ENCODE peak calls at places on chromosomes 3 and 15, in six cellular contexts. One of them, this sample, is unnamed.

GRCh38 chr15:54816406-54816805 is 380.3 kb downstream of the RSL24D1 start:
- DNase-seq in HepG2: no peak
- DNase-seq in K562: no peak
- DNase-seq in GM12891: no peak
- DNase-seq in H1: no peak
- DNase-seq in GM12878: no peak
- DNase-seq in this sample: no peak

GRCh38 chr3:170811515-170811914 is 58.5 kb downstream of the RPL22L1 start:
- DNase-seq in HepG2: no peak
- DNase-seq in K562: no peak
- DNase-seq in GM12891: no peak
- DNase-seq in H1: no peak
- DNase-seq in GM12878: no peak
- DNase-seq in this sample: no peak

GRCh38 chr3:171285287-171285686 is 174.9 kb downstream of the TNIK start:
- DNase-seq in HepG2: no peak
- DNase-seq in K562: no peak
- DNase-seq in GM12891: no peak
- DNase-seq in H1: no peak
- DNase-seq in GM12878: peak
- DNase-seq in this sample: no peak

GRCh38 chr3:59052803-59053411 is 3.1 kb upstream of the CFAP20DC start:
- DNase-seq in HepG2: peak
- DNase-seq in K562: no peak
- DNase-seq in GM12891: peak
- DNase-seq in H1: no peak
- DNase-seq in GM12878: no peak
- DNase-seq in this sample: no peak

GRCh38 chr3:117898722-117899121 is 1135.9 kb downstream of the IGSF11 start:
- DNase-seq in HepG2: peak
- DNase-seq in K562: peak
- DNase-seq in GM12891: no peak
- DNase-seq in H1: no peak
- DNase-seq in GM12878: no peak
- DNase-seq in this sample: no peak

GRCh38 chr3:10467904-10468610 is 37.3 kb downstream of the ATP2B2 start:
- DNase-seq in HepG2: no peak
- DNase-seq in K562: no peak
- DNase-seq in GM12891: no peak
- DNase-seq in H1: no peak
- DNase-seq in GM12878: no peak
- DNase-seq in this sample: no peak

GRCh38 chr3:27509376-27509775 is 25.2 kb upstream of the SLC4A7 start:
- DNase-seq in HepG2: no peak
- DNase-seq in K562: no peak
- DNase-seq in GM12891: no peak
- DNase-seq in H1: no peak
- DNase-seq in GM12878: no peak
- DNase-seq in this sample: no peak

GRCh38 chr3:197949191-197949766 is 711 bp upstream of the RPL35A start:
- DNase-seq in HepG2: no peak
- DNase-seq in K562: no peak
- DNase-seq in GM12891: no peak
- DNase-seq in H1: no peak
- DNase-seq in GM12878: no peak
- DNase-seq in this sample: no peak

GRCh38 chr3:121431717-121432517 is 113.9 kb downstream of the POLQ start:
- DNase-seq in HepG2: peak
- DNase-seq in K562: no peak
- DNase-seq in GM12891: peak
- DNase-seq in H1: no peak
- DNase-seq in GM12878: peak
- DNase-seq in this sample: peak

GRCh38 chr3:48400824-48401433 is 28.9 kb downstream of the FBXW12 start:
- DNase-seq in HepG2: peak
- DNase-seq in K562: peak
- DNase-seq in GM12891: peak
- DNase-seq in H1: peak
- DNase-seq in GM12878: peak
- DNase-seq in this sample: peak

GRCh38 chr15:54941417-54941816 is 255.3 kb downstream of the RSL24D1 start:
- DNase-seq in HepG2: no peak
- DNase-seq in K562: no peak
- DNase-seq in GM12891: no peak
- DNase-seq in H1: no peak
- DNase-seq in GM12878: no peak
- DNase-seq in this sample: no peak

GRCh38 chr3:79314962-79315361 is 452.8 kb downstream of the ROBO1 start:
- DNase-seq in HepG2: no peak
- DNase-seq in K562: no peak
- DNase-seq in GM12891: no peak
- DNase-seq in H1: no peak
- DNase-seq in GM12878: no peak
- DNase-seq in this sample: no peak

GRCh38 chr3:129060276-129061076 is at the start of gene GP9:
- DNase-seq in HepG2: no peak
- DNase-seq in K562: no peak
- DNase-seq in GM12891: no peak
- DNase-seq in H1: no peak
- DNase-seq in GM12878: no peak
- DNase-seq in this sample: no peak

GRCh38 chr3:134463676-134464611 is 21.8 kb downstream of the ANAPC13 start:
- DNase-seq in HepG2: no peak
- DNase-seq in K562: no peak
- DNase-seq in GM12891: no peak
- DNase-seq in H1: peak
- DNase-seq in GM12878: no peak
- DNase-seq in this sample: no peak

GRCh38 chr15:58179206-58179605 is 41.0 kb downstream of the AQP9 start:
- DNase-seq in HepG2: no peak
- DNase-seq in K562: peak
- DNase-seq in GM12891: no peak
- DNase-seq in H1: no peak
- DNase-seq in GM12878: no peak
- DNase-seq in this sample: no peak

GRCh38 chr15:91186892-91187644 is 87.0 kb downstream of the SV2B start:
- DNase-seq in HepG2: peak
- DNase-seq in K562: no peak
- DNase-seq in GM12891: no peak
- DNase-seq in H1: no peak
- DNase-seq in GM12878: no peak
- DNase-seq in this sample: no peak

GRCh38 chr3:51045006-51045405 is 340.1 kb upstream of the MANF start:
- DNase-seq in HepG2: no peak
- DNase-seq in K562: no peak
- DNase-seq in GM12891: no peak
- DNase-seq in H1: no peak
- DNase-seq in GM12878: no peak
- DNase-seq in this sample: no peak

GRCh38 chr15:80878242-80878866 is 99.2 kb downstream of the CEMIP start:
- DNase-seq in HepG2: no peak
- DNase-seq in K562: no peak
- DNase-seq in GM12891: no peak
- DNase-seq in H1: no peak
- DNase-seq in GM12878: no peak
- DNase-seq in this sample: no peak

GRCh38 chr15:74564182-74564581 is 23.2 kb downstream of the ARID3B start:
- DNase-seq in HepG2: no peak
- DNase-seq in K562: no peak
- DNase-seq in GM12891: no peak
- DNase-seq in H1: no peak
- DNase-seq in GM12878: no peak
- DNase-seq in this sample: no peak

GRCh38 chr3:54628888-54629368 is 298.9 kb downstream of the LRTM1 start:
- DNase-seq in HepG2: no peak
- DNase-seq in K562: no peak
- DNase-seq in GM12891: no peak
- DNase-seq in H1: no peak
- DNase-seq in GM12878: no peak
- DNase-seq in this sample: no peak

GRCh38 chr15:36359286-36359685 is 220.1 kb upstream of the CDIN1 start:
- DNase-seq in HepG2: no peak
- DNase-seq in K562: no peak
- DNase-seq in GM12891: no peak
- DNase-seq in H1: no peak
- DNase-seq in GM12878: no peak
- DNase-seq in this sample: no peak

GRCh38 chr3:148748323-148748722 is 50.6 kb downstream of the AGTR1 start:
- DNase-seq in HepG2: no peak
- DNase-seq in K562: no peak
- DNase-seq in GM12891: no peak
- DNase-seq in H1: no peak
- DNase-seq in GM12878: no peak
- DNase-seq in this sample: no peak

GRCh38 chr15:57310876-57311275 is 65.4 kb upstream of the CGNL1 start:
- DNase-seq in HepG2: no peak
- DNase-seq in K562: no peak
- DNase-seq in GM12891: no peak
- DNase-seq in H1: no peak
- DNase-seq in GM12878: no peak
- DNase-seq in this sample: no peak

GRCh38 chr3:152244156-152244888 is 24.4 kb upstream of the MBNL1 start:
- DNase-seq in HepG2: no peak
- DNase-seq in K562: no peak
- DNase-seq in GM12891: no peak
- DNase-seq in H1: no peak
- DNase-seq in GM12878: no peak
- DNase-seq in this sample: no peak
- TF ChIP-seq POLR2A in HepG2: no peak
- TF ChIP-seq POLR2A in K562: peak
- TF ChIP-seq POLR2A in GM12891: peak
- TF ChIP-seq POLR2A in H1: no peak
- TF ChIP-seq POLR2A in GM12878: no peak
- TF ChIP-seq POLR2A in this sample: no peak

GRCh38 chr3:183253961-183254815 is 1.1 kb downstream of the B3GNT5 start:
- DNase-seq in HepG2: no peak
- DNase-seq in K562: peak
- DNase-seq in GM12891: peak
- DNase-seq in H1: no peak
- DNase-seq in GM12878: no peak
- DNase-seq in this sample: peak

GRCh38 chr3:183254816-183255730 is 2.0 kb downstream of the B3GNT5 start:
- DNase-seq in HepG2: no peak
- DNase-seq in K562: peak
- DNase-seq in GM12891: no peak
- DNase-seq in H1: no peak
- DNase-seq in GM12878: no peak
- DNase-seq in this sample: no peak

GRCh38 chr3:183252973-183253363 is at the start of gene B3GNT5:
- DNase-seq in HepG2: no peak
- DNase-seq in K562: peak
- DNase-seq in GM12891: no peak
- DNase-seq in H1: no peak
- DNase-seq in GM12878: no peak
- DNase-seq in this sample: no peak

GRCh38 chr3:183252108-183252782 is 808 bp upstream of the B3GNT5 start:
- DNase-seq in HepG2: no peak
- DNase-seq in K562: no peak
- DNase-seq in GM12891: no peak
- DNase-seq in H1: no peak
- DNase-seq in GM12878: no peak
- DNase-seq in this sample: no peak

GRCh38 chr3:183253364-183253960 is 409 bp downstream of the B3GNT5 start:
- DNase-seq in HepG2: no peak
- DNase-seq in K562: peak
- DNase-seq in GM12891: peak
- DNase-seq in H1: no peak
- DNase-seq in GM12878: no peak
- DNase-seq in this sample: no peak
- TF ChIP-seq TAF1 in HepG2: no peak
- TF ChIP-seq TAF1 in K562: no peak
- TF ChIP-seq TAF1 in GM12891: no peak
- TF ChIP-seq TAF1 in H1: no peak
- TF ChIP-seq TAF1 in GM12878: no peak
- TF ChIP-seq TAF1 in this sample: no peak

GRCh38 chr15:25424073-25424472 is 14.8 kb downstream of the UBE3A start:
- DNase-seq in HepG2: no peak
- DNase-seq in K562: no peak
- DNase-seq in GM12891: no peak
- DNase-seq in H1: no peak
- DNase-seq in GM12878: no peak
- DNase-seq in this sample: no peak
- TF ChIP-seq POLR2A in HepG2: no peak
- TF ChIP-seq POLR2A in K562: no peak
- TF ChIP-seq POLR2A in GM12891: no peak
- TF ChIP-seq POLR2A in H1: no peak
- TF ChIP-seq POLR2A in GM12878: no peak
- TF ChIP-seq POLR2A in this sample: no peak

GRCh38 chr3:194072097-194072428 is 63.9 kb upstream of the HES1 start:
- DNase-seq in HepG2: no peak
- DNase-seq in K562: no peak
- DNase-seq in GM12891: no peak
- DNase-seq in H1: no peak
- DNase-seq in GM12878: no peak
- DNase-seq in this sample: no peak

GRCh38 chr3:194069421-194070219 is 66.3 kb upstream of the HES1 start:
- DNase-seq in HepG2: peak
- DNase-seq in K562: no peak
- DNase-seq in GM12891: no peak
- DNase-seq in H1: no peak
- DNase-seq in GM12878: no peak
- DNase-seq in this sample: no peak

GRCh38 chr3:194070220-194070633 is 65.7 kb upstream of the HES1 start:
- DNase-seq in HepG2: peak
- DNase-seq in K562: no peak
- DNase-seq in GM12891: no peak
- DNase-seq in H1: no peak
- DNase-seq in GM12878: no peak
- DNase-seq in this sample: no peak

GRCh38 chr3:194072691-194073279 is 63.2 kb upstream of the HES1 start:
- DNase-seq in HepG2: peak
- DNase-seq in K562: no peak
- DNase-seq in GM12891: no peak
- DNase-seq in H1: no peak
- DNase-seq in GM12878: no peak
- DNase-seq in this sample: no peak

DNA sequence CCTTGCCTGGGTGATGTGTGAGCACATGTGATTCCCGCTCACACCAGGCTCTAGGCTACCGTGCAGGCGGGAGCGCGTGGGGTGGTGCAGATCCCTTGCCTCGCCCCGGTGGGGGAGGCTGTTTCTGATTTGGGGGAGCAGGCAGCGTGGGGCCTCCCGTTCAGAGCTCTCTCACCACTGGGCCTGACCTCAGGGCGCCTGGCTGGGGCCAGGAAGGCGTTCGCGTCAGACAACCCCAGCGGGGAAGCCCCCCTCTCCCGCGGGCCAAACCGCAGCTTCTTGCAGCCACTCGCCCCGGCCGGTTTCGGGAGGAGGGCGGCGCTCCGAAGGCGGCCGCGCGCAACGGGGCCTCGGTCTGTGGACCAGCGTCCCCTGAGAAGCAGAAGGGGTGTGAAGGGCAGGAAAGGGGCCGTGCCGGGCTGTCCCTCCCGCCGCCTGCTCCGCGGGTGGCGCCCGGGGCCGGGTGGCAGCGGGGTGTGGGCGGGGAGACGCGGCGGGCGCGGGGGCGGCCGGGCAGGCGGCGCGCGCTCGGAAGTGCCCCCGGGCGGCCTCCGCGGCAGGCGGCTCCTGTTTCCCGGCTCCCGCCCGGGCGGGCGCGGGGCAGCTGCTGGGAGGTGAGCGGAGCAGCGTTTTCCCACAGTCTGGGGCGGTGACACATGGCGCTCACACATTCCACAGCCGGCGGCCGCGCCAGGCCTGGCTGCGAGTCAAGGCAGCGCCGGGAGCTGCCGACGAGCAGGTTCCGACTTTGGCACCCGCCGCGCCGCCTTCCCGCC is 65.1 kb upstream of the HES1 start:
- DNase-seq in HepG2: peak
- DNase-seq in K562: peak
- DNase-seq in GM12891: peak
- DNase-seq in H1: no peak
- DNase-seq in GM12878: peak
- DNase-seq in this sample: peak
- TF ChIP-seq TAF1 in HepG2: no peak
- TF ChIP-seq TAF1 in K562: peak
- TF ChIP-seq TAF1 in GM12891: no peak
- TF ChIP-seq TAF1 in H1: no peak
- TF ChIP-seq TAF1 in GM12878: no peak
- TF ChIP-seq TAF1 in this sample: no peak